ENCODE peak calls at places on chromosomes 3 and 15, in six cellular contexts. One of them, this sample, is unnamed.
A peak's percentile ranks its signal among the peaks of the same experiment; 100 is the strongest.

GRCh38 chr15:98842973-98843285 is 164.7 kb downstream of the PGPEP1L start:
- DNase-seq in C1 segment of cervical spinal cord: no peak
- DNase-seq in HEK293T: no peak
- DNase-seq in B cell: no peak
- DNase-seq in stimulated activated CD8-positive, alpha-beta memory T cell treated with anti-CD3 and anti-CD28 coated beads, Interleukin-7, amount 100 ng/mL, for 1 hour: no peak
- DNase-seq in ureter: no peak
- DNase-seq in this sample: peak; percentile 58

GRCh38 chr3:16231983-16232382 is 32.8 kb downstream of the DPH3 start:
- DNase-seq in C1 segment of cervical spinal cord: no peak
- DNase-seq in HEK293T: no peak
- DNase-seq in B cell: no peak
- DNase-seq in stimulated activated CD8-positive, alpha-beta memory T cell treated with anti-CD3 and anti-CD28 coated beads, Interleukin-7, amount 100 ng/mL, for 1 hour: no peak
- DNase-seq in ureter: no peak
- DNase-seq in this sample: no peak

GRCh38 chr3:59820352-59820934 is 770.6 kb upstream of the CFAP20DC start:
- DNase-seq in C1 segment of cervical spinal cord: no peak
- DNase-seq in HEK293T: no peak
- DNase-seq in B cell: no peak
- DNase-seq in stimulated activated CD8-positive, alpha-beta memory T cell treated with anti-CD3 and anti-CD28 coated beads, Interleukin-7, amount 100 ng/mL, for 1 hour: no peak
- DNase-seq in ureter: no peak
- DNase-seq in this sample: no peak

GRCh38 chr15:41671656-41672636 is 11.7 kb downstream of the MGA start:
- DNase-seq in C1 segment of cervical spinal cord: no peak
- DNase-seq in HEK293T: no peak
- DNase-seq in B cell: no peak
- DNase-seq in stimulated activated CD8-positive, alpha-beta memory T cell treated with anti-CD3 and anti-CD28 coated beads, Interleukin-7, amount 100 ng/mL, for 1 hour: no peak
- DNase-seq in ureter: no peak
- DNase-seq in this sample: peak; percentile 74

GRCh38 chr3:139309046-139309660 is 34.7 kb upstream of the MRPS22 start:
- DNase-seq in C1 segment of cervical spinal cord: no peak
- DNase-seq in HEK293T: no peak
- DNase-seq in B cell: no peak
- DNase-seq in stimulated activated CD8-positive, alpha-beta memory T cell treated with anti-CD3 and anti-CD28 coated beads, Interleukin-7, amount 100 ng/mL, for 1 hour: no peak
- DNase-seq in ureter: no peak
- DNase-seq in this sample: peak; percentile 74

GRCh38 chr3:16942955-16943354 is 58.2 kb downstream of the PLCL2 start:
- DNase-seq in C1 segment of cervical spinal cord: no peak
- DNase-seq in HEK293T: no peak
- DNase-seq in B cell: no peak
- DNase-seq in stimulated activated CD8-positive, alpha-beta memory T cell treated with anti-CD3 and anti-CD28 coated beads, Interleukin-7, amount 100 ng/mL, for 1 hour: no peak
- DNase-seq in ureter: no peak
- DNase-seq in this sample: no peak

GRCh38 chr3:109685084-109686079 is 348.0 kb upstream of the DPPA4 start:
- DNase-seq in C1 segment of cervical spinal cord: no peak
- DNase-seq in HEK293T: no peak
- DNase-seq in B cell: no peak
- DNase-seq in stimulated activated CD8-positive, alpha-beta memory T cell treated with anti-CD3 and anti-CD28 coated beads, Interleukin-7, amount 100 ng/mL, for 1 hour: no peak
- DNase-seq in ureter: peak; percentile 89
- DNase-seq in this sample: no peak

GRCh38 chr3:119831941-119832371 is 50.1 kb downstream of the NR1I2 start:
- DNase-seq in C1 segment of cervical spinal cord: no peak
- DNase-seq in HEK293T: no peak
- DNase-seq in B cell: no peak
- DNase-seq in stimulated activated CD8-positive, alpha-beta memory T cell treated with anti-CD3 and anti-CD28 coated beads, Interleukin-7, amount 100 ng/mL, for 1 hour: no peak
- DNase-seq in ureter: no peak
- DNase-seq in this sample: no peak

GRCh38 chr3:184486614-184487013 is 75.0 kb upstream of the EPHB3 start:
- DNase-seq in C1 segment of cervical spinal cord: no peak
- DNase-seq in HEK293T: no peak
- DNase-seq in B cell: no peak
- DNase-seq in stimulated activated CD8-positive, alpha-beta memory T cell treated with anti-CD3 and anti-CD28 coated beads, Interleukin-7, amount 100 ng/mL, for 1 hour: no peak
- DNase-seq in ureter: no peak
- DNase-seq in this sample: peak; percentile 52

GRCh38 chr15:29849218-29849617 is 26.9 kb upstream of the TJP1 start:
- DNase-seq in C1 segment of cervical spinal cord: no peak
- DNase-seq in HEK293T: no peak
- DNase-seq in B cell: no peak
- DNase-seq in stimulated activated CD8-positive, alpha-beta memory T cell treated with anti-CD3 and anti-CD28 coated beads, Interleukin-7, amount 100 ng/mL, for 1 hour: no peak
- DNase-seq in ureter: no peak
- DNase-seq in this sample: no peak

GRCh38 chr15:58856090-58856489 is 77.4 kb downstream of the SLTM start:
- DNase-seq in C1 segment of cervical spinal cord: no peak
- DNase-seq in HEK293T: no peak
- DNase-seq in B cell: no peak
- DNase-seq in stimulated activated CD8-positive, alpha-beta memory T cell treated with anti-CD3 and anti-CD28 coated beads, Interleukin-7, amount 100 ng/mL, for 1 hour: no peak
- DNase-seq in ureter: no peak
- DNase-seq in this sample: no peak

GRCh38 chr3:149768704-149769103 is 16.4 kb upstream of the COMMD2 start:
- DNase-seq in C1 segment of cervical spinal cord: no peak
- DNase-seq in HEK293T: no peak
- DNase-seq in B cell: no peak
- DNase-seq in stimulated activated CD8-positive, alpha-beta memory T cell treated with anti-CD3 and anti-CD28 coated beads, Interleukin-7, amount 100 ng/mL, for 1 hour: no peak
- DNase-seq in ureter: no peak
- DNase-seq in this sample: no peak

GRCh38 chr15:39365161-39365560 is 215.7 kb upstream of the THBS1 start:
- DNase-seq in C1 segment of cervical spinal cord: no peak
- DNase-seq in HEK293T: no peak
- DNase-seq in B cell: no peak
- DNase-seq in stimulated activated CD8-positive, alpha-beta memory T cell treated with anti-CD3 and anti-CD28 coated beads, Interleukin-7, amount 100 ng/mL, for 1 hour: no peak
- DNase-seq in ureter: no peak
- DNase-seq in this sample: no peak

This sample was measured in NCI-H82.